ENCODE peak calls at places on chromosome 17, in five cellular contexts. U, G, W, C and E are unnamed samples.

GRCh38 chr17:44914148-44914547 is 1.2 kb downstream of the GFAP start:
- DNase-seq in W (no peak), U (no peak), G (no peak), C (no peak), E (no peak)

GRCh38 chr17:77999413-78000173 is 41.1 kb downstream of the TNRC6C start:
- DNase-seq in C (no peak), U (no peak), W (peak), G (no peak), E (peak)

GRCh38 chr17:15171433-15172047 is 93.6 kb downstream of the PMP22 start:
- DNase-seq in C (no peak), G (peak), W (peak), U (peak), E (peak)

GRCh38 chr17:58335779-58336455 is 7.3 kb upstream of the TSPOAP1 start:
- DNase-seq in W (no peak), U (peak), C (no peak), G (no peak), E (no peak)

GRCh38 chr17:66520986-66521385 is 218.6 kb downstream of the PRKCA start:
- DNase-seq in U (no peak), G (no peak), W (peak), C (no peak), E (no peak)

GRCh38 chr17:40177275-40177874 is at the start of gene RAPGEFL1:
- DNase-seq in C (no peak), U (peak), W (peak), G (peak), E (peak)

GRCh38 chr17:21253646-21254441 is 634 bp upstream of the NATD1 start:
- DNase-seq in G (no peak), W (no peak), C (no peak), U (peak), E (no peak)

GRCh38 chr17:38352245-38353083 is 820 bp downstream of the SOCS7 start:
- DNase-seq in C (no peak), G (peak), U (peak), W (no peak), E (peak)

GRCh38 chr17:29331330-29331729 is 37.4 kb upstream of the NUFIP2 start:
- DNase-seq in C (no peak), W (no peak), G (no peak), U (no peak), E (no peak)

GRCh38 chr17:79304907-79305306 is 230.3 kb downstream of the ENGASE start:
- DNase-seq in G (no peak), C (no peak), W (no peak), U (peak), E (no peak)

GRCh38 chr17:36004604-36005003 is 3.3 kb upstream of the CCL15 start:
- DNase-seq in G (no peak), U (no peak), C (no peak), W (no peak), E (no peak)

GRCh38 chr17:1165836-1166235 is 13.9 kb downstream of the ABR start:
- DNase-seq in W (no peak), U (no peak), C (no peak), G (no peak), E (no peak)

GRCh38 chr17:7992516-7992915 is 9.9 kb upstream of the GUCY2D start:
- DNase-seq in W (peak), U (no peak), G (no peak), C (no peak), E (peak)

GRCh38 chr17:2008332-2009126 is 16.6 kb downstream of the RTN4RL1 start:
- DNase-seq in G (no peak), W (no peak), C (no peak), U (peak), E (no peak)

GRCh38 chr17:56678249-56679144 is 85.0 kb downstream of the NOG start:
- DNase-seq in G (no peak), C (no peak), W (no peak), U (peak), E (no peak)
- H3K4me3 ChIP-seq in G (peak), C (peak), W (no peak), U (no peak), E (peak)

DNA sequence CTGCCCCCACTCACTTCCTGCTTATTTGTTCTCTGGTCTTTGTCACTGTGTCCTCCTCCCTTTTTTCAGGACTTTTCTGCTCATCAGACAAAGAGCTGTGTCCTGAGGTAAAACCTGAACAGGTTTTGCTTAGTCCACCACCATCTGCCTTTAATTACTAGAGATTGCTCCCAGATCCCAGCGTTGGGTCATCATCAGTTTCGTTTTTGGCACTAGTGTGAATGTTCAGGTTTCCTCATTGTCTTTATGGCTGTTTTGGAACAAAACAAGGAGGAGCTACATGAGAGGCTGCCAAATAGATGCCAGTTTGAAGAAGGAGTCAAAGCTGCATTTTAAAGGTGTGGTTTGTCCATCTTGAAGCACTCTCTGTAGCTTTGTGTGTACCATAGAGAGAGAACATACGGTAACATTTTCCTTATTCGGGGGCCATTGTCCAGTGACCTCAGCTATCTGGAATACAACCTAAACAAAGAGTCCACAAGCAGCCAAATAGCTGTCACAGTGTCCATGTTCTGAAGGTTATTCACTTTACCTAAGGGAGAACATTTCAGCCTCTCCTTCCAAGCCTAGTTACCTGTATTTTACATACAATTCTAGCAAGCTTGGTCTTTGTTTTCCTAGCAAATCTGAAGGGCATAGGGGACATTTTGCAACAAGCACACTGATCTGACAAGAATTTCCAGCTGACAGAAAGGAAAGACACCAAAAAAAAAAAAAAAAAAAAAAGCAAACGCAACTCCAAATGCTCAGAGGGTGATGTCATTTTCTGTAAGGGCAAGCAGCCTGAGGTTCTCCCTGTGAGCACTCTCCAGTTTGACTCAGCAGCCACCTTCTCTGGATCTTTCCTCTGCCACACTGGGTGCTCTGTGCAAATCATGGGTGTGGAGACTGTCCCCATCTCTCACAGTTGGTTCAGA is 196.1 kb downstream of the NTN1 start:
- DNase-seq in C (peak), G (no peak), W (peak), U (peak), E (peak)
- TF ChIP-seq CTCF in C (no peak), G (no peak), W (no peak), U (no peak), E (no peak)

GRCh38 chr17:81574643-81574956 is 22.4 kb upstream of the FAAP100 start:
- DNase-seq in U (no peak), G (no peak), C (no peak), W (no peak), E (no peak)

GRCh38 chr17:81576621-81577277 is 24.6 kb upstream of the FAAP100 start:
- DNase-seq in G (no peak), C (no peak), U (no peak), W (peak), E (peak)

GRCh38 chr17:81573794-81574642 is 21.9 kb upstream of the FAAP100 start:
- DNase-seq in C (no peak), U (no peak), W (no peak), G (no peak), E (no peak)

GRCh38 chr17:81577278-81578000 is 25.3 kb upstream of the FAAP100 start:
- DNase-seq in C (no peak), U (no peak), W (peak), G (no peak), E (no peak)

GRCh38 chr17:81575836-81576235 is 23.7 kb upstream of the FAAP100 start:
- DNase-seq in G (no peak), C (no peak), U (no peak), W (no peak), E (no peak)
- H3K4me3 ChIP-seq in G (no peak), C (no peak), U (no peak), W (no peak), E (no peak)

GRCh38 chr17:3724373-3725077 is 822 bp downstream of the HASPIN start:
- DNase-seq in U (no peak), G (no peak), C (no peak), W (no peak), E (peak)

GRCh38 chr17:3722716-3723115 is 987 bp upstream of the HASPIN start:
- DNase-seq in W (peak), U (no peak), G (no peak), C (no peak), E (peak)

GRCh38 chr17:3727041-3727440 is 3.3 kb downstream of the HASPIN start:
- DNase-seq in G (no peak), C (no peak), U (no peak), W (no peak), E (no peak)

GRCh38 chr17:3723188-3723555 is 531 bp upstream of the HASPIN start:
- DNase-seq in W (no peak), G (no peak), C (no peak), U (no peak), E (no peak)

GRCh38 chr17:3723556-3724372 is at the start of gene HASPIN:
- DNase-seq in C (no peak), U (peak), G (peak), W (peak), E (peak)
- TF ChIP-seq CTCF in C (peak), U (peak), G (peak), W (peak), E (peak)

DNA sequence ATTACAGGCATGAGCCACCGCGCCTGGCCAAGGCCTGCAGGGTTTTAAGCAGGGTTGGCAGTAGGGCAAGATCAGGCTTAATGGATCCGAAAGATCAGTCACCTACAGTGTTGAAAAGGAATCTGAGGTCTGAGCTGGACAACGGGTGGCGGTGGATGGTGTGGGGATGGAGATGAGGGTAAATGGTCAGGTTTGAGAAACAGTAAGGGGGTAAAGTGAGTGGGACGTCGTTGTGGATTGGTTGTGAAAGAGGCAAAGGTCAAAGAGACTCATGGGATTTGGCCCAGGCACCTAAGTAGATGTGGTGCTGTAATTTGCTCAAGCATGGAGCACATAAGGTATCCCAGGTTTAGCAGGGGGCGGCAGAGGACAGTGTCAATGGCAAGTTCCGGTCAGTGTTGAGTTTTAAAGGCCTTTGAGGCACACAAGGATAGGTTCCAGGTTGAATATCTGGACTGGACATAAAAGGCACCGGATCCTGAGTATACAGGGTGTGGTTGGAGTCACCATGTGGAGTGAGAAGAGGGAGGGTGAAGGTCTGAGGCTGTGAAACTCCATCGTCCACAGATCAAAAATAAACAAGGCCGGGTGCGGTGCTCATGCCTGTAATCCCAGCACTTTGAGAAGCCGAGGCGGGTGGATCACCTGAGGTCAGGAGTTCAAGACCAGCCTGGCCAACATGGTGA is 1.1 kb upstream of the SLC16A5 start:
- DNase-seq in U (peak), W (no peak), C (no peak), G (no peak), E (no peak)
- H3K4me3 ChIP-seq in U (peak), W (no peak), C (no peak), G (no peak), E (no peak)

GRCh38 chr17:75261336-75262111 is at the start of the genes GGA3 and MRPS7:
- DNase-seq in G (peak), C (no peak), U (peak), W (peak), E (peak)
- TF ChIP-seq CTCF in G (no peak), C (no peak), U (no peak), W (no peak), E (no peak)

GRCh38 chr17:20074489-20074888 is 65.3 kb downstream of the SPECC1 start:
- DNase-seq in U (no peak), W (no peak), G (no peak), C (no peak), E (no peak)
- H3K4me3 ChIP-seq in U (no peak), W (no peak), G (peak), C (no peak), E (no peak)